ENCODE peak calls at places on chromosomes 12 and 14, in nine cellular contexts. U is fibroblast of the aortic adventitia; E is mucosa of descending colon; C is cardiac fibroblast; X is A549; I is CD8-positive, alpha-beta T cell; Z is astrocyte; L is IMR-90; G is astrocyte of the spinal cord. J is an unnamed sample.

GRCh38 chr14:77222546-77223225 is 41.1 kb downstream of the TMEM63C start:
- DNase-seq in X (no peak), C (no peak), E (no peak), Z (no peak), G (no peak), L (no peak), I (no peak), U (no peak), J (no peak)

GRCh38 chr12:91040356-91040755 is 17.5 kb downstream of the KERA start:
- DNase-seq in E (no peak), L (peak), Z (peak), C (peak), I (no peak), G (peak), X (no peak), U (peak), J (peak)

GRCh38 chr12:129069886-129070285 is 216.6 kb downstream of the GLT1D1 start:
- DNase-seq in E (no peak), L (no peak), C (no peak), I (no peak), G (no peak), U (no peak), Z (no peak), X (no peak), J (no peak)

GRCh38 chr12:110741371-110741770 is 1.3 kb downstream of the PPP1CC start:
- DNase-seq in G (no peak), I (no peak), U (peak), X (no peak), E (no peak), L (no peak), C (no peak), Z (no peak), J (no peak)

GRCh38 chr12:80892597-80893445 is 44.9 kb downstream of the LIN7A start:
- DNase-seq in G (peak), X (no peak), I (no peak), C (no peak), U (no peak), E (no peak), Z (peak), L (no peak), J (peak)

GRCh38 chr14:64928239-64929002 is 14.1 kb downstream of the GPX2 start:
- DNase-seq in G (no peak), X (no peak), U (no peak), C (no peak), E (no peak), L (no peak), I (no peak), Z (no peak), J (no peak)

GRCh38 chr12:49790741-49791140 is 37.5 kb downstream of the NCKAP5L start:
- DNase-seq in G (no peak), X (no peak), U (no peak), I (no peak), L (no peak), E (no peak), Z (no peak), C (no peak), J (no peak)

GRCh38 chr14:100898465-100898864 is 5.1 kb downstream of the RTL1 start:
- DNase-seq in I (no peak), Z (no peak), C (no peak), L (no peak), U (no peak), X (no peak), E (no peak), G (no peak), J (no peak)

DNA sequence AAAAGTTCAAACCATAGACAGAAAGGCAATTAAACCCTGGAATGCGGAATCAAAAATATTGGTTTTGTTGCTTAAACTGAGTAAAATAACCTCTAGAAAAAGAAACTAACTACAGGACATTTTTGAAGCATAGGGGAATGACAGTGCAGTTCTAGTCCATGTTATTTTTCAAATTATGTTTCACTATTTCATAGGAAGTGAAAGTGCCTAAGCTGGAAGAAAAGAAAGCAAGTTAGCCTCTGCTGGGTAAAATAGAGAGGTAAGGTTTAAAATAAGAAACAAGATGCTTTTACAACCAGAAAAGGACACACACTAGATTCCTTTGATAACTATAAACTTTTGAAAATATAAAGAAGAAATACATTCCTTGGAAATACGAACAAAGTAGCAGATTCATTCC is 1.1 kb downstream of the CLECL1 start:
- DNase-seq in Z (no peak), X (no peak), E (no peak), G (no peak), U (no peak), I (no peak), C (no peak), L (no peak), J (no peak)
- H3K4me3 ChIP-seq in Z (no peak), X (no peak), E (no peak), G (no peak), U (no peak), I (no peak), C (no peak), L (no peak), J (no peak)

GRCh38 chr14:90760591-90761316 is 55.5 kb downstream of the TTC7B start:
- DNase-seq in U (peak), C (peak), L (peak), Z (peak), E (no peak), I (no peak), X (peak), G (peak), J (peak)
- TF ChIP-seq CTCF in U (peak), C (peak), L (peak), Z (peak), E (peak), I (peak), X (peak), G (peak), J (peak)

GRCh38 chr12:32545413-32545970 is 133.6 kb upstream of the DNM1L start:
- DNase-seq in I (no peak), G (no peak), Z (no peak), X (no peak), E (no peak), U (no peak), C (peak), L (no peak), J (no peak)

GRCh38 chr12:32551058-32551457 is 128.0 kb upstream of the DNM1L start:
- DNase-seq in U (no peak), G (no peak), X (no peak), I (no peak), L (no peak), Z (no peak), C (no peak), E (no peak), J (no peak)

GRCh38 chr12:32549675-32550079 is 129.4 kb upstream of the DNM1L start:
- DNase-seq in C (peak), X (no peak), L (peak), U (peak), I (no peak), G (peak), Z (peak), E (no peak), J (no peak)

GRCh38 chr12:32546272-32546671 is 132.8 kb upstream of the DNM1L start:
- DNase-seq in C (no peak), L (no peak), U (no peak), E (no peak), Z (no peak), G (no peak), X (no peak), I (no peak), J (no peak)

GRCh38 chr12:32548691-32549412 is 130.2 kb upstream of the DNM1L start:
- DNase-seq in E (no peak), L (peak), C (peak), G (peak), X (no peak), U (peak), I (no peak), Z (peak), J (peak)
- H3K4me3 ChIP-seq in E (no peak), L (no peak), C (no peak), G (no peak), X (no peak), U (peak), I (no peak), Z (no peak), J (no peak)

GRCh38 chr14:91317381-91318313 is 73.1 kb upstream of the GPR68 start:
- DNase-seq in G (no peak), X (no peak), E (peak), C (peak), U (peak), Z (no peak), I (peak), L (no peak), J (peak)
- TF ChIP-seq CTCF in G (no peak), X (no peak), E (peak), C (peak), U (peak), Z (no peak), I (no peak), L (no peak), J (peak)

GRCh38 chr12:15625075-15625474 is 164.1 kb downstream of the EPS8 start:
- DNase-seq in U (no peak), G (no peak), E (no peak), L (no peak), I (no peak), X (no peak), C (no peak), Z (no peak), J (no peak)

GRCh38 chr12:15629761-15630160 is 159.4 kb downstream of the EPS8 start:
- DNase-seq in L (peak), U (peak), X (no peak), C (peak), I (no peak), Z (peak), G (peak), E (no peak), J (peak)

GRCh38 chr12:15629108-15629507 is 160.1 kb downstream of the EPS8 start:
- DNase-seq in I (no peak), U (peak), E (no peak), L (peak), Z (peak), G (peak), X (peak), C (peak), J (peak)

GRCh38 chr12:15631007-15631715 is 158.0 kb downstream of the EPS8 start:
- DNase-seq in X (no peak), C (no peak), G (no peak), U (no peak), Z (no peak), E (no peak), I (no peak), L (no peak), J (peak)

GRCh38 chr12:15627995-15628945 is 160.9 kb downstream of the EPS8 start:
- DNase-seq in E (no peak), I (no peak), L (peak), G (peak), U (peak), Z (peak), C (peak), X (no peak), J (peak)
- H3K4me3 ChIP-seq in E (no peak), I (no peak), L (no peak), G (no peak), U (no peak), Z (no peak), C (no peak), X (no peak), J (no peak)

J was measured in fibroblast of mammary gland.